ENCODE peak calls at places on chromosome 5, in seven cellular contexts. W, J, T, L, F, G and N are unnamed samples.

GRCh38 chr5:15933481-15934207 is 245.9 kb downstream of the MARCHF11 start:
- DNase-seq in W (no peak), T (no peak), F (peak; percentile 45), J (peak; percentile 27), L (no peak), G (no peak), N (no peak)

GRCh38 chr5:148615644-148616283 is 38.6 kb downstream of the HTR4 start:
- DNase-seq in J (no peak), F (no peak), W (peak; percentile 11), G (no peak), T (no peak), L (no peak), N (no peak)

GRCh38 chr5:134077926-134078580 is 36.4 kb upstream of the TCF7 start:
- DNase-seq in J (no peak), F (no peak), W (no peak), T (no peak), L (no peak), G (no peak), N (no peak)

GRCh38 chr5:43121565-43122484 is 1.1 kb downstream of the ZNF131 start:
- DNase-seq in L (no peak), G (peak; percentile 81), T (no peak), F (peak; percentile 27), J (peak; percentile 3), W (peak; percentile 80), N (no peak)

GRCh38 chr5:141430332-141431113 is at the start of gene PCDHGA12:
- DNase-seq in J (no peak), F (no peak), G (no peak), W (peak; percentile 87), T (no peak), L (no peak), N (no peak)

GRCh38 chr5:16013334-16014065 is 166.1 kb downstream of the MARCHF11 start:
- DNase-seq in W (no peak), T (no peak), L (no peak), F (no peak), J (no peak), G (no peak), N (no peak)

GRCh38 chr5:42745426-42745825 is 11.2 kb upstream of the CCDC152 start:
- DNase-seq in G (no peak), W (no peak), T (peak; percentile 61), J (peak; percentile 24), L (peak; percentile 25), F (peak; percentile 68), N (no peak)

GRCh38 chr5:52657231-52657645 is 130.5 kb upstream of the ITGA1 start:
- DNase-seq in T (no peak), L (no peak), W (peak; percentile 58), F (peak; percentile 43), G (peak; percentile 65), J (peak; percentile 41), N (peak; percentile 79)

GRCh38 chr5:67061511-67061910 is 135.1 kb downstream of the CD180 start:
- DNase-seq in W (no peak), G (no peak), F (no peak), T (no peak), L (no peak), J (no peak), N (no peak)

GRCh38 chr5:157026789-157027424 is 32.0 kb downstream of the HAVCR1 start:
- DNase-seq in T (peak; percentile 63), W (no peak), F (peak; percentile 74), J (peak; percentile 3), L (peak; percentile 38), G (no peak), N (peak; percentile 73)

GRCh38 chr5:74212336-74212735 is 428.2 kb downstream of the ENC1 start:
- DNase-seq in W (peak; percentile 30), L (no peak), T (peak; percentile 76), F (peak; percentile 88), G (peak; percentile 38), J (no peak), N (no peak)

GRCh38 chr5:74255692-74256091 is 384.8 kb downstream of the ENC1 start:
- DNase-seq in L (no peak), W (no peak), T (no peak), G (no peak), F (no peak), J (no peak), N (no peak)

GRCh38 chr5:39270172-39270848 is 50.9 kb upstream of the FYB1 start:
- DNase-seq in T (no peak), G (no peak), W (no peak), J (no peak), L (no peak), F (no peak), N (no peak)

GRCh38 chr5:141637266-141637692 is 482 bp downstream of the RELL2 start:
- DNase-seq in F (peak; percentile 46), J (peak; percentile 26), L (no peak), W (no peak), T (no peak), G (no peak), N (peak; percentile 75)

GRCh38 chr5:148511832-148512347 is 128.1 kb downstream of the FBXO38 start:
- DNase-seq in J (no peak), F (no peak), L (no peak), T (no peak), G (no peak), W (no peak), N (no peak)

GRCh38 chr5:78899922-78900362 is 85.2 kb downstream of the ARSB start:
- DNase-seq in W (peak; percentile 67), L (peak; percentile 53), J (peak; percentile 50), F (peak; percentile 86), T (peak; percentile 71), G (peak; percentile 61), N (no peak)

GRCh38 chr5:132090107-132090506 is 16.5 kb downstream of the CSF2 start:
- DNase-seq in J (no peak), F (no peak), G (peak; percentile 88), L (no peak), T (no peak), W (peak; percentile 93), N (peak; percentile 66)

GRCh38 chr5:116944171-116944570 is 369.5 kb upstream of the SEMA6A start:
- DNase-seq in W (no peak), L (peak; percentile 53), G (peak; percentile 48), F (peak; percentile 97), T (peak; percentile 46), J (no peak), N (peak; percentile 98)

GRCh38 chr5:586751-587285 is 25.3 kb upstream of the CEP72 start:
- DNase-seq in T (no peak), L (no peak), J (no peak), W (no peak), G (no peak), F (no peak), N (no peak)

GRCh38 chr5:51731641-51732040 is 348.4 kb downstream of the ISL1 start:
- DNase-seq in L (no peak), G (peak; percentile 37), J (no peak), F (peak; percentile 5), T (no peak), W (no peak), N (no peak)

GRCh38 chr5:53180971-53181370 is 71.4 kb upstream of the MOCS2 start:
- DNase-seq in J (no peak), L (no peak), W (peak; percentile 4), T (no peak), G (no peak), F (no peak), N (no peak)

GRCh38 chr5:64323591-64323990 is 157.9 kb downstream of the RNF180 start:
- DNase-seq in L (no peak), F (no peak), W (no peak), T (no peak), G (no peak), J (no peak), N (no peak)

GRCh38 chr5:31407921-31408714 is 123.8 kb downstream of the DROSHA start:
- DNase-seq in T (no peak), W (peak; percentile 38), G (peak; percentile 30), L (no peak), F (no peak), J (no peak), N (no peak)

GRCh38 chr5:42168091-42168670 is 243.1 kb downstream of the FBXO4 start:
- DNase-seq in T (peak; percentile 32), G (no peak), J (no peak), W (no peak), L (no peak), F (peak; percentile 16), N (peak; percentile 45)

GRCh38 chr5:170137694-170138214 is 32.1 kb downstream of the FOXI1 start:
- DNase-seq in W (no peak), L (no peak), J (no peak), F (no peak), T (no peak), G (no peak), N (no peak)

GRCh38 chr5:106964102-106964501 is 706.6 kb downstream of the EFNA5 start:
- DNase-seq in L (no peak), F (no peak), J (no peak), T (no peak), G (peak; percentile 28), W (no peak), N (no peak)

GRCh38 chr5:161382702-161383101 is 163.8 kb downstream of the GABRB2 start:
- DNase-seq in T (no peak), L (no peak), W (no peak), F (no peak), G (no peak), J (no peak), N (no peak)
- H3K27me3 ChIP-seq in T (no peaks in the 10 kb centered on the region), L (no peaks in the 10 kb centered on the region), W (no peaks in the 10 kb centered on the region), F (no peaks in the 10 kb centered on the region), G (no peaks in the 10 kb centered on the region), J (no peaks in the 10 kb centered on the region), N (no peaks in the 10 kb centered on the region)

GRCh38 chr5:150283904-150284303 is 5.7 kb downstream of the CAMK2A start:
- DNase-seq in T (no peak), L (no peak), G (no peak), W (no peak), J (no peak), F (no peak), N (no peak)
- H3K18ac ChIP-seq in T (no peak overlapping the region), L (no peak overlapping the region), G (no peak overlapping the region), W (no peak overlapping the region), J (peak overlapping the region; percentile 69), F (no peak overlapping the region), N (no peak overlapping the region)

GRCh38 chr5:32474201-32474854 is 29.8 kb upstream of the ZFR start:
- DNase-seq in F (peak; percentile 89), J (peak; percentile 14), L (no peak), T (no peak), G (no peak), W (no peak), N (peak; percentile 29)
- H2AK5ac ChIP-seq in F (no peak overlapping the region), J (no peak overlapping the region), L (no peak overlapping the region), T (no peak overlapping the region), G (no peak overlapping the region), W (no peak overlapping the region), N (no peak overlapping the region)

GRCh38 chr5:178375348-178375747 is 142.7 kb upstream of the PHYKPL start:
- DNase-seq in F (no peak), J (no peak), W (no peak), T (no peak), G (no peak), L (no peak), N (no peak)
- H3K27me3 ChIP-seq in F (no peaks in the 10 kb centered on the region), J (no peaks in the 10 kb centered on the region), W (no peaks in the 10 kb centered on the region), T (no peaks in the 10 kb centered on the region), G (peaks cover 17% of the 10 kb centered on the region), L (no peaks in the 10 kb centered on the region), N (no peaks in the 10 kb centered on the region)